ENCODE peak calls at places on chromosomes 3 and 15, in eight cellular contexts. One of them, this sample, is unnamed.
A peak's percentile ranks its signal among the peaks of the same experiment; 100 is the strongest.

GRCh38 chr3:29167180-29167579 is 113.7 kb upstream of the RBMS3 start:
- DNase-seq in left ventricle myocardium inferior: no peak
- DNase-seq in suprapubic skin: no peak
- DNase-seq in mesendoderm: no peak
- DNase-seq in Panc1: no peak
- DNase-seq in breast epithelium: no peak
- DNase-seq in astrocyte: no peak
- DNase-seq in tibial nerve: no peak
- DNase-seq in this sample: no peak

GRCh38 chr3:160773722-160774121 is 17.7 kb downstream of the PPM1L start:
- DNase-seq in left ventricle myocardium inferior: no peak
- DNase-seq in suprapubic skin: no peak
- DNase-seq in mesendoderm: no peak
- DNase-seq in Panc1: no peak
- DNase-seq in breast epithelium: no peak
- DNase-seq in astrocyte: no peak
- DNase-seq in tibial nerve: no peak
- DNase-seq in this sample: no peak

GRCh38 chr3:140408252-140408651 is 269.6 kb upstream of the TRIM42 start:
- DNase-seq in left ventricle myocardium inferior: no peak
- DNase-seq in suprapubic skin: no peak
- DNase-seq in mesendoderm: no peak
- DNase-seq in Panc1: no peak
- DNase-seq in breast epithelium: no peak
- DNase-seq in astrocyte: no peak
- DNase-seq in tibial nerve: no peak
- DNase-seq in this sample: no peak

GRCh38 chr3:197686899-197687298 is 49.8 kb downstream of the RUBCN start:
- DNase-seq in left ventricle myocardium inferior: no peak
- DNase-seq in suprapubic skin: no peak
- DNase-seq in mesendoderm: no peak
- DNase-seq in Panc1: no peak
- DNase-seq in breast epithelium: no peak
- DNase-seq in astrocyte: no peak
- DNase-seq in tibial nerve: no peak
- DNase-seq in this sample: no peak

GRCh38 chr15:31433574-31433973 is 106.9 kb downstream of the KLF13 start:
- DNase-seq in left ventricle myocardium inferior: no peak
- DNase-seq in suprapubic skin: no peak
- DNase-seq in mesendoderm: no peak
- DNase-seq in Panc1: no peak
- DNase-seq in breast epithelium: no peak
- DNase-seq in astrocyte: no peak
- DNase-seq in tibial nerve: no peak
- DNase-seq in this sample: no peak

GRCh38 chr15:36501063-36501678 is 78.3 kb upstream of the CDIN1 start:
- DNase-seq in left ventricle myocardium inferior: no peak
- DNase-seq in suprapubic skin: no peak
- DNase-seq in mesendoderm: peak; percentile 84
- DNase-seq in Panc1: peak; percentile 59
- DNase-seq in breast epithelium: no peak
- DNase-seq in astrocyte: peak; percentile 63
- DNase-seq in tibial nerve: peak; percentile 18
- DNase-seq in this sample: no peak

GRCh38 chr15:81002254-81003022 is 1.7 kb downstream of the TLNRD1 start:
- DNase-seq in left ventricle myocardium inferior: peak; percentile 27
- DNase-seq in suprapubic skin: no peak
- DNase-seq in mesendoderm: peak; percentile 50
- DNase-seq in Panc1: no peak
- DNase-seq in breast epithelium: no peak
- DNase-seq in astrocyte: no peak
- DNase-seq in tibial nerve: no peak
- DNase-seq in this sample: no peak

GRCh38 chr15:85639752-85640381 is 154.9 kb downstream of the KLHL25 start:
- DNase-seq in left ventricle myocardium inferior: no peak
- DNase-seq in suprapubic skin: no peak
- DNase-seq in mesendoderm: no peak
- DNase-seq in Panc1: no peak
- DNase-seq in breast epithelium: no peak
- DNase-seq in astrocyte: peak; percentile 74
- DNase-seq in tibial nerve: no peak
- DNase-seq in this sample: no peak

GRCh38 chr3:8503871-8504610 is 2.4 kb downstream of the LMCD1 start:
- DNase-seq in left ventricle myocardium inferior: no peak
- DNase-seq in suprapubic skin: no peak
- DNase-seq in mesendoderm: peak; percentile 93
- DNase-seq in Panc1: no peak
- DNase-seq in breast epithelium: no peak
- DNase-seq in astrocyte: no peak
- DNase-seq in tibial nerve: no peak
- DNase-seq in this sample: no peak

GRCh38 chr3:38125305-38126120 is 11.4 kb downstream of the ACAA1 start:
- DNase-seq in left ventricle myocardium inferior: no peak
- DNase-seq in suprapubic skin: peak; percentile 70
- DNase-seq in mesendoderm: no peak
- DNase-seq in Panc1: no peak
- DNase-seq in breast epithelium: no peak
- DNase-seq in astrocyte: no peak
- DNase-seq in tibial nerve: no peak
- DNase-seq in this sample: no peak

GRCh38 chr15:100769043-100769974 is 110.3 kb upstream of the ALDH1A3 start:
- DNase-seq in left ventricle myocardium inferior: no peak
- DNase-seq in suprapubic skin: peak; percentile 77
- DNase-seq in mesendoderm: no peak
- DNase-seq in Panc1: no peak
- DNase-seq in breast epithelium: peak; percentile 48
- DNase-seq in astrocyte: no peak
- DNase-seq in tibial nerve: no peak
- DNase-seq in this sample: no peak

GRCh38 chr3:110598847-110599490 is 472.6 kb upstream of the NECTIN3 start:
- DNase-seq in left ventricle myocardium inferior: no peak
- DNase-seq in suprapubic skin: no peak
- DNase-seq in mesendoderm: peak; percentile 73
- DNase-seq in Panc1: no peak
- DNase-seq in breast epithelium: no peak
- DNase-seq in astrocyte: peak; percentile 65
- DNase-seq in tibial nerve: no peak
- DNase-seq in this sample: no peak

GRCh38 chr3:103653996-103654395 is 1219.2 kb downstream of the ZPLD1 start:
- DNase-seq in left ventricle myocardium inferior: no peak
- DNase-seq in suprapubic skin: no peak
- DNase-seq in mesendoderm: no peak
- DNase-seq in Panc1: no peak
- DNase-seq in breast epithelium: no peak
- DNase-seq in astrocyte: no peak
- DNase-seq in tibial nerve: no peak
- DNase-seq in this sample: no peak

GRCh38 chr15:63021031-63021430 is 21.5 kb upstream of the TPM1 start:
- DNase-seq in left ventricle myocardium inferior: no peak
- DNase-seq in suprapubic skin: no peak
- DNase-seq in mesendoderm: no peak
- DNase-seq in Panc1: no peak
- DNase-seq in breast epithelium: no peak
- DNase-seq in astrocyte: no peak
- DNase-seq in tibial nerve: no peak
- DNase-seq in this sample: no peak

DNA sequence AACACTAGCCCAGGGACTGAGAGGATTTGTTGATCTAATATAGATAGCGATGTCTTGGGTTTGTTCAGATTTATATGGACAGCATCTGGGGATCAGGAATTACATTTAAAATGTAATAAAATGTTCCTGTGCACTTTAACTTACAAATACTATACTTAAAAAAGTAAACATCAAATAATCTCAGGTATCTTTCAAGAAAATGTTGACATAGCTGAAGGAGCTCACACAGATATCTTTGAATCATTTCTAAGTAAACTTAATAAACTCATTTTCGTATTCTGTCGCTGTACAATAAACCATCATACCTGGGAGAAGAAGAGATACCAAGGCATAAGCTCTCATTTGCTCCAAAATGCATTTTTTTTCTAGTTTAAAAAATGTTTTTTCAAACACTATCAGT is 557.5 kb upstream of the NR2F2 start:
- DNase-seq in left ventricle myocardium inferior: no peak
- DNase-seq in suprapubic skin: no peak
- DNase-seq in mesendoderm: no peak
- DNase-seq in Panc1: no peak
- DNase-seq in breast epithelium: no peak
- DNase-seq in astrocyte: no peak
- DNase-seq in tibial nerve: no peak
- DNase-seq in this sample: no peak
- H3K27ac ChIP-seq in left ventricle myocardium inferior: no peak overlapping the region
- H3K27ac ChIP-seq in suprapubic skin: no peak overlapping the region
- H3K27ac ChIP-seq in mesendoderm: no peak overlapping the region
- H3K27ac ChIP-seq in Panc1: no peak overlapping the region
- H3K27ac ChIP-seq in breast epithelium: no peak overlapping the region
- H3K27ac ChIP-seq in astrocyte: no peak overlapping the region
- H3K27ac ChIP-seq in tibial nerve: no peak overlapping the region
- H3K27ac ChIP-seq in this sample: no peak overlapping the region

GRCh38 chr3:131532645-131533044 is 29.9 kb upstream of the MRPL3 start:
- DNase-seq in left ventricle myocardium inferior: no peak
- DNase-seq in suprapubic skin: no peak
- DNase-seq in mesendoderm: no peak
- DNase-seq in Panc1: no peak
- DNase-seq in breast epithelium: no peak
- DNase-seq in astrocyte: no peak
- DNase-seq in tibial nerve: no peak
- DNase-seq in this sample: no peak

GRCh38 chr3:131538968-131539367 is 36.2 kb upstream of the MRPL3 start:
- DNase-seq in left ventricle myocardium inferior: no peak
- DNase-seq in suprapubic skin: no peak
- DNase-seq in mesendoderm: no peak
- DNase-seq in Panc1: no peak
- DNase-seq in breast epithelium: no peak
- DNase-seq in astrocyte: no peak
- DNase-seq in tibial nerve: no peak
- DNase-seq in this sample: no peak

GRCh38 chr3:131535596-131535995 is 32.8 kb upstream of the MRPL3 start:
- DNase-seq in left ventricle myocardium inferior: no peak
- DNase-seq in suprapubic skin: no peak
- DNase-seq in mesendoderm: no peak
- DNase-seq in Panc1: no peak
- DNase-seq in breast epithelium: no peak
- DNase-seq in astrocyte: peak; percentile 66
- DNase-seq in tibial nerve: no peak
- DNase-seq in this sample: no peak

GRCh38 chr3:131537531-131537930 is 34.8 kb upstream of the MRPL3 start:
- DNase-seq in left ventricle myocardium inferior: no peak
- DNase-seq in suprapubic skin: no peak
- DNase-seq in mesendoderm: no peak
- DNase-seq in Panc1: no peak
- DNase-seq in breast epithelium: no peak
- DNase-seq in astrocyte: no peak
- DNase-seq in tibial nerve: no peak
- DNase-seq in this sample: no peak

GRCh38 chr3:131535131-131535530 is 32.4 kb upstream of the MRPL3 start:
- DNase-seq in left ventricle myocardium inferior: no peak
- DNase-seq in suprapubic skin: no peak
- DNase-seq in mesendoderm: no peak
- DNase-seq in Panc1: no peak
- DNase-seq in breast epithelium: no peak
- DNase-seq in astrocyte: peak; percentile 44
- DNase-seq in tibial nerve: no peak
- DNase-seq in this sample: no peak
- H3K36me3 ChIP-seq in left ventricle myocardium inferior: peaks cover 7% of the 10 kb centered on the region
- H3K36me3 ChIP-seq in suprapubic skin: no peaks in the 10 kb centered on the region
- H3K36me3 ChIP-seq in mesendoderm: no peaks in the 10 kb centered on the region
- H3K36me3 ChIP-seq in Panc1: no peaks in the 10 kb centered on the region
- H3K36me3 ChIP-seq in breast epithelium: no peaks in the 10 kb centered on the region
- H3K36me3 ChIP-seq in astrocyte: no peaks in the 10 kb centered on the region
- H3K36me3 ChIP-seq in tibial nerve: no peaks in the 10 kb centered on the region
- H3K36me3 ChIP-seq in this sample: no peaks in the 10 kb centered on the region

GRCh38 chr15:64636101-64636500 is 139.3 kb downstream of the RBPMS2 start:
- DNase-seq in left ventricle myocardium inferior: no peak
- DNase-seq in suprapubic skin: no peak
- DNase-seq in mesendoderm: peak; percentile 51
- DNase-seq in Panc1: no peak
- DNase-seq in breast epithelium: no peak
- DNase-seq in astrocyte: no peak
- DNase-seq in tibial nerve: no peak
- DNase-seq in this sample: no peak

GRCh38 chr15:64635486-64635815 is 139.9 kb downstream of the RBPMS2 start:
- DNase-seq in left ventricle myocardium inferior: no peak
- DNase-seq in suprapubic skin: no peak
- DNase-seq in mesendoderm: peak; percentile 69
- DNase-seq in Panc1: no peak
- DNase-seq in breast epithelium: no peak
- DNase-seq in astrocyte: peak; percentile 86
- DNase-seq in tibial nerve: peak; percentile 34
- DNase-seq in this sample: no peak

GRCh38 chr15:64634020-64634419 is 141.4 kb downstream of the RBPMS2 start:
- DNase-seq in left ventricle myocardium inferior: no peak
- DNase-seq in suprapubic skin: no peak
- DNase-seq in mesendoderm: peak; percentile 72
- DNase-seq in Panc1: no peak
- DNase-seq in breast epithelium: no peak
- DNase-seq in astrocyte: peak; percentile 65
- DNase-seq in tibial nerve: no peak
- DNase-seq in this sample: no peak

GRCh38 chr15:64634576-64635485 is 140.6 kb downstream of the RBPMS2 start:
- DNase-seq in left ventricle myocardium inferior: no peak
- DNase-seq in suprapubic skin: no peak
- DNase-seq in mesendoderm: peak; percentile 99
- DNase-seq in Panc1: no peak
- DNase-seq in breast epithelium: no peak
- DNase-seq in astrocyte: peak; percentile 45
- DNase-seq in tibial nerve: no peak
- DNase-seq in this sample: no peak

GRCh38 chr15:64633332-64633731 is 142.1 kb downstream of the RBPMS2 start:
- DNase-seq in left ventricle myocardium inferior: no peak
- DNase-seq in suprapubic skin: no peak
- DNase-seq in mesendoderm: no peak
- DNase-seq in Panc1: no peak
- DNase-seq in breast epithelium: no peak
- DNase-seq in astrocyte: no peak
- DNase-seq in tibial nerve: no peak
- DNase-seq in this sample: no peak
- H3K27ac ChIP-seq in left ventricle myocardium inferior: no peak overlapping the region
- H3K27ac ChIP-seq in suprapubic skin: no peak overlapping the region
- H3K27ac ChIP-seq in mesendoderm: no peak overlapping the region
- H3K27ac ChIP-seq in Panc1: no peak overlapping the region
- H3K27ac ChIP-seq in breast epithelium: no peak overlapping the region
- H3K27ac ChIP-seq in astrocyte: no peak overlapping the region
- H3K27ac ChIP-seq in tibial nerve: no peak overlapping the region
- H3K27ac ChIP-seq in this sample: no peak overlapping the region

DNA sequence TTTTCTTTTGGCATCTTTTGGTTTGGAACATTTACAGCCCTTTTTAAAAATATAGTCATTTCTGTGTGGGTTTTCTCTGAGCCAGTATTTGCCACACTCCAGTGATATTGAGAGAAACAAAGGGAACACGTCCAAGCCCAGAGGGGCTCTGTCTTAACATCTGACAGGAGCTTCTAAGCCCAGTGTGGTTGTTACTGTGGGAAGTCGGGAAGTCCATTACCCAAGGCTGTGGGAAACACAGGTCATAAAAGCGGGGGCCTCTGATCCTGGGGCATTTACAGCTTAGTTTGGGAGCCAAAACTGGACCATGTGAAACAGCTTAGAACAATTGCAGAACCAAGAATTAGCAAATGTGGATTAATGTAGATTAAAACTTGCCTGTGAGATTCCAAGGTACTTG is 123.0 kb downstream of the PTPRG start:
- DNase-seq in left ventricle myocardium inferior: no peak
- DNase-seq in suprapubic skin: no peak
- DNase-seq in mesendoderm: no peak
- DNase-seq in Panc1: no peak
- DNase-seq in breast epithelium: no peak
- DNase-seq in astrocyte: no peak
- DNase-seq in tibial nerve: peak; percentile 52
- DNase-seq in this sample: no peak
- H3K36me3 ChIP-seq in left ventricle myocardium inferior: no peaks in the 10 kb centered on the region
- H3K36me3 ChIP-seq in suprapubic skin: no peaks in the 10 kb centered on the region
- H3K36me3 ChIP-seq in mesendoderm: no peaks in the 10 kb centered on the region
- H3K36me3 ChIP-seq in Panc1: no peaks in the 10 kb centered on the region
- H3K36me3 ChIP-seq in breast epithelium: no peaks in the 10 kb centered on the region
- H3K36me3 ChIP-seq in astrocyte: no peaks in the 10 kb centered on the region
- H3K36me3 ChIP-seq in tibial nerve: no peaks in the 10 kb centered on the region
- H3K36me3 ChIP-seq in this sample: no peaks in the 10 kb centered on the region